ENCODE peak calls at places on chromosomes 7 and 10, in five cellular contexts. One of them, this sample, is unnamed.

GRCh38 chr7:44382459-44383300 is 57.3 kb upstream of the CAMK2B start:
- DNase-seq in colonic mucosa: peak
- DNase-seq in cardiac muscle cell: peak
- DNase-seq in pancreas: peak
- DNase-seq in OCI-LY7: no peak
- DNase-seq in this sample: no peak

GRCh38 chr10:12006671-12007070 is 35.9 kb downstream of the UPF2 start:
- DNase-seq in pancreas: no peak
- DNase-seq in cardiac muscle cell: no peak
- DNase-seq in OCI-LY7: no peak
- DNase-seq in colonic mucosa: no peak
- DNase-seq in this sample: no peak

GRCh38 chr7:134724606-134725005 is 54.8 kb upstream of the CALD1 start:
- DNase-seq in OCI-LY7: peak
- DNase-seq in colonic mucosa: no peak
- DNase-seq in cardiac muscle cell: no peak
- DNase-seq in pancreas: no peak
- DNase-seq in this sample: no peak

GRCh38 chr7:114422478-114423217 is 8.0 kb downstream of the FOXP2 start:
- DNase-seq in colonic mucosa: no peak
- DNase-seq in cardiac muscle cell: no peak
- DNase-seq in pancreas: no peak
- DNase-seq in OCI-LY7: no peak
- DNase-seq in this sample: no peak

GRCh38 chr7:130996841-130997231 is 262.8 kb upstream of the KLF14 start:
- DNase-seq in OCI-LY7: no peak
- DNase-seq in colonic mucosa: peak
- DNase-seq in pancreas: no peak
- DNase-seq in cardiac muscle cell: no peak
- DNase-seq in this sample: no peak

GRCh38 chr10:127695431-127695830 is 41.6 kb upstream of the FOXI2 start:
- DNase-seq in cardiac muscle cell: no peak
- DNase-seq in OCI-LY7: no peak
- DNase-seq in pancreas: no peak
- DNase-seq in colonic mucosa: no peak
- DNase-seq in this sample: no peak

GRCh38 chr10:110848106-110848505 is 23.6 kb upstream of the PDCD4 start:
- DNase-seq in pancreas: no peak
- DNase-seq in cardiac muscle cell: no peak
- DNase-seq in OCI-LY7: no peak
- DNase-seq in colonic mucosa: no peak
- DNase-seq in this sample: no peak

GRCh38 chr7:95886501-95887090 is 114.2 kb downstream of the DYNC1I1 start:
- DNase-seq in cardiac muscle cell: no peak
- DNase-seq in colonic mucosa: no peak
- DNase-seq in OCI-LY7: no peak
- DNase-seq in pancreas: no peak
- DNase-seq in this sample: no peak

GRCh38 chr10:54833029-54833428 is 32.0 kb upstream of the PCDH15 start:
- DNase-seq in colonic mucosa: no peak
- DNase-seq in OCI-LY7: no peak
- DNase-seq in cardiac muscle cell: no peak
- DNase-seq in pancreas: no peak
- DNase-seq in this sample: no peak

GRCh38 chr7:42931447-42931833 is 534 bp downstream of the PSMA2 start:
- DNase-seq in pancreas: no peak
- DNase-seq in cardiac muscle cell: no peak
- DNase-seq in colonic mucosa: no peak
- DNase-seq in OCI-LY7: peak
- DNase-seq in this sample: no peak

GRCh38 chr7:132343196-132343595 is 233.1 kb downstream of the PLXNA4 start:
- DNase-seq in colonic mucosa: no peak
- DNase-seq in pancreas: no peak
- DNase-seq in cardiac muscle cell: no peak
- DNase-seq in OCI-LY7: no peak
- DNase-seq in this sample: no peak

GRCh38 chr10:88095291-88095721 is 231.9 kb downstream of the PTEN start:
- DNase-seq in cardiac muscle cell: no peak
- DNase-seq in colonic mucosa: no peak
- DNase-seq in pancreas: no peak
- DNase-seq in OCI-LY7: no peak
- DNase-seq in this sample: no peak

GRCh38 chr7:15764010-15764409 is 77.5 kb upstream of the MEOX2 start:
- DNase-seq in pancreas: no peak
- DNase-seq in OCI-LY7: no peak
- DNase-seq in colonic mucosa: no peak
- DNase-seq in cardiac muscle cell: no peak
- DNase-seq in this sample: no peak

GRCh38 chr10:70493660-70494234 is 15.2 kb downstream of the PALD1 start:
- DNase-seq in pancreas: no peak
- DNase-seq in OCI-LY7: peak
- DNase-seq in cardiac muscle cell: peak
- DNase-seq in colonic mucosa: peak
- DNase-seq in this sample: peak

GRCh38 chr10:124032982-124033886 is 60.2 kb downstream of the CHST15 start:
- DNase-seq in OCI-LY7: no peak
- DNase-seq in colonic mucosa: no peak
- DNase-seq in pancreas: no peak
- DNase-seq in cardiac muscle cell: no peak
- DNase-seq in this sample: no peak

GRCh38 chr10:70255329-70256299 is 22.4 kb upstream of the PPA1 start:
- DNase-seq in pancreas: no peak
- DNase-seq in cardiac muscle cell: no peak
- DNase-seq in colonic mucosa: peak
- DNase-seq in OCI-LY7: no peak
- DNase-seq in this sample: no peak

GRCh38 chr7:31775511-31775910 is 88.5 kb downstream of the PPP1R17 start:
- DNase-seq in colonic mucosa: no peak
- DNase-seq in cardiac muscle cell: no peak
- DNase-seq in pancreas: no peak
- DNase-seq in OCI-LY7: no peak
- DNase-seq in this sample: no peak

GRCh38 chr7:101970047-101970585 is 152.7 kb downstream of the CUX1 start:
- DNase-seq in pancreas: no peak
- DNase-seq in cardiac muscle cell: no peak
- DNase-seq in OCI-LY7: peak
- DNase-seq in colonic mucosa: no peak
- DNase-seq in this sample: no peak

GRCh38 chr7:72405389-72405788 is 6.7 kb downstream of the CALN1 start:
- DNase-seq in cardiac muscle cell: no peak
- DNase-seq in pancreas: no peak
- DNase-seq in OCI-LY7: no peak
- DNase-seq in colonic mucosa: no peak
- DNase-seq in this sample: peak

GRCh38 chr7:157668221-157668883 is 331.5 kb downstream of the DNAJB6 start:
- DNase-seq in colonic mucosa: no peak
- DNase-seq in cardiac muscle cell: no peak
- DNase-seq in pancreas: no peak
- DNase-seq in OCI-LY7: peak
- DNase-seq in this sample: no peak

GRCh38 chr7:148303295-148304013 is 287.1 kb upstream of the C7orf33 start:
- DNase-seq in pancreas: no peak
- DNase-seq in colonic mucosa: peak
- DNase-seq in OCI-LY7: peak
- DNase-seq in cardiac muscle cell: no peak
- DNase-seq in this sample: no peak

GRCh38 chr10:109773818-109774440 is 149.4 kb downstream of the XPNPEP1 start:
- DNase-seq in colonic mucosa: no peak
- DNase-seq in OCI-LY7: peak
- DNase-seq in cardiac muscle cell: no peak
- DNase-seq in pancreas: no peak
- DNase-seq in this sample: no peak

GRCh38 chr10:48383393-48383792 is 76.9 kb downstream of the MAPK8 start:
- DNase-seq in OCI-LY7: no peak
- DNase-seq in cardiac muscle cell: no peak
- DNase-seq in colonic mucosa: no peak
- DNase-seq in pancreas: no peak
- DNase-seq in this sample: no peak

GRCh38 chr10:13294156-13294555 is 5.7 kb downstream of the PHYH start:
- DNase-seq in OCI-LY7: no peak
- DNase-seq in colonic mucosa: no peak
- DNase-seq in cardiac muscle cell: no peak
- DNase-seq in pancreas: no peak
- DNase-seq in this sample: no peak

GRCh38 chr10:1603181-1603580 is 134.1 kb downstream of the ADARB2 start:
- DNase-seq in OCI-LY7: no peak
- DNase-seq in pancreas: no peak
- DNase-seq in cardiac muscle cell: no peak
- DNase-seq in colonic mucosa: no peak
- DNase-seq in this sample: no peak

GRCh38 chr7:104552102-104552501 is 223.7 kb downstream of the LHFPL3 start:
- DNase-seq in OCI-LY7: peak
- DNase-seq in colonic mucosa: peak
- DNase-seq in pancreas: peak
- DNase-seq in cardiac muscle cell: peak
- DNase-seq in this sample: peak

GRCh38 chr10:101064415-101065030 is 2.7 kb downstream of the KAZALD1 start:
- DNase-seq in cardiac muscle cell: no peak
- DNase-seq in OCI-LY7: no peak
- DNase-seq in colonic mucosa: no peak
- DNase-seq in pancreas: no peak
- DNase-seq in this sample: no peak

GRCh38 chr10:101067356-101068083 is 5.7 kb downstream of the KAZALD1 start:
- DNase-seq in OCI-LY7: peak
- DNase-seq in pancreas: peak
- DNase-seq in colonic mucosa: peak
- DNase-seq in cardiac muscle cell: peak
- DNase-seq in this sample: peak

GRCh38 chr10:101065479-101066145 is 3.8 kb downstream of the KAZALD1 start:
- DNase-seq in pancreas: no peak
- DNase-seq in colonic mucosa: peak
- DNase-seq in cardiac muscle cell: no peak
- DNase-seq in OCI-LY7: no peak
- DNase-seq in this sample: no peak

GRCh38 chr10:101066146-101066889 is 4.5 kb downstream of the KAZALD1 start:
- DNase-seq in colonic mucosa: peak
- DNase-seq in cardiac muscle cell: peak
- DNase-seq in pancreas: peak
- DNase-seq in OCI-LY7: peak
- DNase-seq in this sample: no peak

DNA sequence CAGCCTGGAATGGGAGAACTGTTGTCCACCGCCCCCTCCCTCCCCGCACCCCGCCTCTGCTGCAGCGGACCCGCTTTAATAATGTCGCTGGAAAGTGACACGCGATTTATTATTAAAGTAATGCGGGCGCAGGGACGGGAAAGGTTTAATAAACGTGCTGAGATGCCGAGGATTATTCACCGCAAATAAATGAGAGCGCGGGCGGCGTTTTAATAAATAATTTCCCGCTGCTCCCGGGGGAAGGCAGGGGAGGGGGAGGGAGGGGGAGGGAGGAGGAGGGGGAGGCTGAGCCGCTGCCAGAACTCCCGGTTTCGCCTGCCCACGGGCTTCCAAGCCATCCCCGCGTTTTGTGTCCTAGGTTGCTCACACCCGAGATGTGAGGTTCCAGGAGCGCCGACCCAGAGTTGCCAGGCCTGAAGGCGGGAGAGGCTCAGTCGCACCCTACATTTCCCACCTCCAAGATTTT is 5.1 kb downstream of the KAZALD1 start:
- DNase-seq in colonic mucosa: peak
- DNase-seq in cardiac muscle cell: peak
- DNase-seq in OCI-LY7: peak
- DNase-seq in pancreas: no peak
- DNase-seq in this sample: no peak
- TF ChIP-seq CTCF in colonic mucosa: no peak
- TF ChIP-seq CTCF in cardiac muscle cell: no peak
- TF ChIP-seq CTCF in OCI-LY7: no peak
- TF ChIP-seq CTCF in pancreas: no peak
- TF ChIP-seq CTCF in this sample: no peak

GRCh38 chr10:35639651-35640311 is 2.3 kb downstream of the FZD8 start:
- DNase-seq in cardiac muscle cell: peak
- DNase-seq in colonic mucosa: peak
- DNase-seq in OCI-LY7: no peak
- DNase-seq in pancreas: peak
- DNase-seq in this sample: no peak
- H3K4me3 ChIP-seq in cardiac muscle cell: peak
- H3K4me3 ChIP-seq in colonic mucosa: peak
- H3K4me3 ChIP-seq in OCI-LY7: no peak
- H3K4me3 ChIP-seq in pancreas: peak
- H3K4me3 ChIP-seq in this sample: no peak

GRCh38 chr10:113135025-113135424 is 185.0 kb downstream of the TCF7L2 start:
- DNase-seq in pancreas: no peak
- DNase-seq in OCI-LY7: no peak
- DNase-seq in cardiac muscle cell: no peak
- DNase-seq in colonic mucosa: no peak
- DNase-seq in this sample: no peak

GRCh38 chr10:113138937-113139585 is 189.0 kb downstream of the TCF7L2 start:
- DNase-seq in OCI-LY7: no peak
- DNase-seq in cardiac muscle cell: peak
- DNase-seq in pancreas: no peak
- DNase-seq in colonic mucosa: no peak
- DNase-seq in this sample: no peak

GRCh38 chr10:113142601-113143000 is 192.6 kb downstream of the TCF7L2 start:
- DNase-seq in cardiac muscle cell: no peak
- DNase-seq in colonic mucosa: no peak
- DNase-seq in pancreas: no peak
- DNase-seq in OCI-LY7: no peak
- DNase-seq in this sample: no peak

GRCh38 chr10:113140612-113141011 is 190.6 kb downstream of the TCF7L2 start:
- DNase-seq in colonic mucosa: no peak
- DNase-seq in cardiac muscle cell: no peak
- DNase-seq in OCI-LY7: no peak
- DNase-seq in pancreas: no peak
- DNase-seq in this sample: no peak

DNA sequence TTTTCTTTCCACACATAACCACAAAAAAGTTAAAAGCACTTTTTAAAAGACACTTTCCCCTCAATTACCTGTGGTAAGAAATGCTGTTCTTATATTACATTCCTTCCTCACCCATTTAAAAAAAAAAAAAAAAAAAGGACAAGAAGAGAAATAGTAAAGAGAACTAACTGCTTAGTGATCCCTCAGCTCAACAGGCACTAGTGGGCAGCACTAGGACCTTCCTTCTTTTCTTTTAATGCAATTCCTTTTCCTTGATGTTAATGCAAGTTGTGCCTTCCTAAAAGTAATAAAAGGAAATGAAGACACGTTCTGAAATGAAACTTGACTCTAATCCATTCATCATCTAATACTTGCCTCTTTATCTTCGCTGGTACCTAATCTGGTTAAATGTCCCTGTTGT is 189.6 kb downstream of the TCF7L2 start:
- DNase-seq in cardiac muscle cell: no peak
- DNase-seq in pancreas: no peak
- DNase-seq in OCI-LY7: no peak
- DNase-seq in colonic mucosa: no peak
- DNase-seq in this sample: no peak
- TF ChIP-seq CTCF in cardiac muscle cell: peak
- TF ChIP-seq CTCF in pancreas: no peak
- TF ChIP-seq CTCF in OCI-LY7: peak
- TF ChIP-seq CTCF in colonic mucosa: no peak
- TF ChIP-seq CTCF in this sample: no peak

DNA sequence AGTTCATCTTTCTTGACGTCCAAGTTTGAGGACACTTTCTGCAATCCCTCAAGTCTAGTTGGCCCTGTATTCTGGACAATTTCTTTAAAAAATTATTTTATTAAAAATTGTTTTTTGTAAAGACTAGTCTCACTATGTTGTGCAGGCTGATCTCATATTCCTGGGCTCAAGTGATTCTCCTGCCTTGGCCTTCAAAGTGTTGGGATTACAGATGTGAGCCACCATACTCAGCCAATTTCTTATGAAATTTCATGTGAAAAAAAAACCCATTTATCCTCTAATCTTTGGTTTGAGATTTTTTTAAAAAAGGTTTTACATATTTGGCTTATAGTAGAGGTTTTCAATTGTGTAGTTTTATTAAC is 35.5 kb upstream of the ZNF32 start:
- DNase-seq in cardiac muscle cell: no peak
- DNase-seq in colonic mucosa: no peak
- DNase-seq in OCI-LY7: no peak
- DNase-seq in pancreas: no peak
- DNase-seq in this sample: no peak
- H3K4me3 ChIP-seq in cardiac muscle cell: no peak
- H3K4me3 ChIP-seq in colonic mucosa: no peak
- H3K4me3 ChIP-seq in OCI-LY7: no peak
- H3K4me3 ChIP-seq in pancreas: no peak
- H3K4me3 ChIP-seq in this sample: no peak